ENCODE peak calls at places on chromosome 11, in seven cellular contexts. One of them, this sample, is unnamed. For H3K36me3, the result is how much of the 10 kb centered on the place peaks cover.

GRCh38 chr11:128399722-128400121 is 187.6 kb downstream of the ETS1 start:
- DNase-seq in aorta: no peak
- DNase-seq in IMR-90: no peak
- DNase-seq in effector memory CD4-positive, alpha-beta T cell: no peak
- DNase-seq in cardiac muscle cell: no peak
- DNase-seq in OCI-LY7: no peak
- DNase-seq in PC-9: no peak
- DNase-seq in this sample: no peak

GRCh38 chr11:129530154-129530895 is 154.7 kb downstream of the BARX2 start:
- DNase-seq in aorta: no peak
- DNase-seq in IMR-90: no peak
- DNase-seq in effector memory CD4-positive, alpha-beta T cell: no peak
- DNase-seq in cardiac muscle cell: no peak
- DNase-seq in OCI-LY7: no peak
- DNase-seq in PC-9: no peak
- DNase-seq in this sample: no peak

GRCh38 chr11:4610258-4610935 is 2.4 kb upstream of the TRIM68 start:
- DNase-seq in aorta: no peak
- DNase-seq in IMR-90: peak
- DNase-seq in effector memory CD4-positive, alpha-beta T cell: no peak
- DNase-seq in cardiac muscle cell: peak
- DNase-seq in OCI-LY7: peak
- DNase-seq in PC-9: no peak
- DNase-seq in this sample: no peak

GRCh38 chr11:107442715-107443215 is 14.9 kb downstream of the CWF19L2 start:
- DNase-seq in aorta: no peak
- DNase-seq in IMR-90: no peak
- DNase-seq in effector memory CD4-positive, alpha-beta T cell: no peak
- DNase-seq in cardiac muscle cell: no peak
- DNase-seq in OCI-LY7: no peak
- DNase-seq in PC-9: no peak
- DNase-seq in this sample: no peak

GRCh38 chr11:12643029-12643428 is 31.2 kb upstream of the TEAD1 start:
- DNase-seq in aorta: no peak
- DNase-seq in IMR-90: no peak
- DNase-seq in effector memory CD4-positive, alpha-beta T cell: no peak
- DNase-seq in cardiac muscle cell: no peak
- DNase-seq in OCI-LY7: no peak
- DNase-seq in PC-9: no peak
- DNase-seq in this sample: no peak

GRCh38 chr11:58654908-58655296 is 32.4 kb downstream of the CNTF start:
- DNase-seq in aorta: no peak
- DNase-seq in IMR-90: no peak
- DNase-seq in effector memory CD4-positive, alpha-beta T cell: no peak
- DNase-seq in cardiac muscle cell: no peak
- DNase-seq in OCI-LY7: no peak
- DNase-seq in PC-9: no peak
- DNase-seq in this sample: no peak

GRCh38 chr11:91041626-91042025 is 818.8 kb upstream of the CHORDC1 start:
- DNase-seq in aorta: no peak
- DNase-seq in IMR-90: no peak
- DNase-seq in effector memory CD4-positive, alpha-beta T cell: no peak
- DNase-seq in cardiac muscle cell: no peak
- DNase-seq in OCI-LY7: no peak
- DNase-seq in PC-9: no peak
- DNase-seq in this sample: no peak

GRCh38 chr11:91981995-91982394 is 242.6 kb upstream of the FAT3 start:
- DNase-seq in aorta: peak
- DNase-seq in IMR-90: peak
- DNase-seq in effector memory CD4-positive, alpha-beta T cell: no peak
- DNase-seq in cardiac muscle cell: peak
- DNase-seq in OCI-LY7: no peak
- DNase-seq in PC-9: peak
- DNase-seq in this sample: no peak

GRCh38 chr11:7667460-7667859 is 5.8 kb downstream of the CYB5R2 start:
- DNase-seq in aorta: no peak
- DNase-seq in IMR-90: peak
- DNase-seq in effector memory CD4-positive, alpha-beta T cell: no peak
- DNase-seq in cardiac muscle cell: no peak
- DNase-seq in OCI-LY7: no peak
- DNase-seq in PC-9: no peak
- DNase-seq in this sample: peak

GRCh38 chr11:69573751-69574382 is 67.1 kb upstream of the CCND1 start:
- DNase-seq in aorta: no peak
- DNase-seq in IMR-90: no peak
- DNase-seq in effector memory CD4-positive, alpha-beta T cell: no peak
- DNase-seq in cardiac muscle cell: no peak
- DNase-seq in OCI-LY7: no peak
- DNase-seq in PC-9: no peak
- DNase-seq in this sample: no peak

GRCh38 chr11:29685361-29685760 is 331.5 kb downstream of the KCNA4 start:
- DNase-seq in aorta: no peak
- DNase-seq in IMR-90: no peak
- DNase-seq in effector memory CD4-positive, alpha-beta T cell: no peak
- DNase-seq in cardiac muscle cell: no peak
- DNase-seq in OCI-LY7: no peak
- DNase-seq in PC-9: no peak
- DNase-seq in this sample: no peak

GRCh38 chr11:121466063-121466794 is 13.5 kb upstream of the SORL1-AS1 start:
- DNase-seq in aorta: peak
- DNase-seq in IMR-90: peak
- DNase-seq in effector memory CD4-positive, alpha-beta T cell: no peak
- DNase-seq in cardiac muscle cell: peak
- DNase-seq in OCI-LY7: peak
- DNase-seq in PC-9: peak
- DNase-seq in this sample: peak

GRCh38 chr11:133900176-133901105 is 55.1 kb upstream of the SPATA19 start:
- DNase-seq in aorta: no peak
- DNase-seq in IMR-90: no peak
- DNase-seq in effector memory CD4-positive, alpha-beta T cell: no peak
- DNase-seq in cardiac muscle cell: no peak
- DNase-seq in OCI-LY7: no peak
- DNase-seq in PC-9: no peak
- DNase-seq in this sample: peak

GRCh38 chr11:57214494-57214893 is 22.6 kb downstream of the APLNR start:
- DNase-seq in aorta: no peak
- DNase-seq in IMR-90: peak
- DNase-seq in effector memory CD4-positive, alpha-beta T cell: no peak
- DNase-seq in cardiac muscle cell: peak
- DNase-seq in OCI-LY7: no peak
- DNase-seq in PC-9: no peak
- DNase-seq in this sample: no peak

GRCh38 chr11:69144719-69145365 is 10.9 kb upstream of the SMIM38 start:
- DNase-seq in aorta: no peak
- DNase-seq in IMR-90: peak
- DNase-seq in effector memory CD4-positive, alpha-beta T cell: no peak
- DNase-seq in cardiac muscle cell: peak
- DNase-seq in OCI-LY7: no peak
- DNase-seq in PC-9: no peak
- DNase-seq in this sample: no peak

GRCh38 chr11:66227700-66228099 is 40.7 kb upstream of the RAB1B start:
- DNase-seq in aorta: no peak
- DNase-seq in IMR-90: no peak
- DNase-seq in effector memory CD4-positive, alpha-beta T cell: no peak
- DNase-seq in cardiac muscle cell: no peak
- DNase-seq in OCI-LY7: no peak
- DNase-seq in PC-9: no peak
- DNase-seq in this sample: peak
- H3K36me3 ChIP-seq in aorta: under half
- H3K36me3 ChIP-seq in IMR-90: under half
- H3K36me3 ChIP-seq in effector memory CD4-positive, alpha-beta T cell: half or more
- H3K36me3 ChIP-seq in cardiac muscle cell: under half
- H3K36me3 ChIP-seq in OCI-LY7: under half
- H3K36me3 ChIP-seq in PC-9: under half
- H3K36me3 ChIP-seq in this sample: under half

GRCh38 chr11:111723595-111723994 is 42.6 kb downstream of the PPP2R1B start:
- DNase-seq in aorta: no peak
- DNase-seq in IMR-90: no peak
- DNase-seq in effector memory CD4-positive, alpha-beta T cell: no peak
- DNase-seq in cardiac muscle cell: peak
- DNase-seq in OCI-LY7: no peak
- DNase-seq in PC-9: no peak
- DNase-seq in this sample: no peak
- H3K36me3 ChIP-seq in aorta: under half
- H3K36me3 ChIP-seq in IMR-90: half or more
- H3K36me3 ChIP-seq in effector memory CD4-positive, alpha-beta T cell: under half
- H3K36me3 ChIP-seq in cardiac muscle cell: under half
- H3K36me3 ChIP-seq in OCI-LY7: half or more
- H3K36me3 ChIP-seq in PC-9: under half
- H3K36me3 ChIP-seq in this sample: half or more

GRCh38 chr11:60927600-60927999 is 3.3 kb downstream of the TMEM132A start:
- DNase-seq in aorta: no peak
- DNase-seq in IMR-90: no peak
- DNase-seq in effector memory CD4-positive, alpha-beta T cell: no peak
- DNase-seq in cardiac muscle cell: no peak
- DNase-seq in OCI-LY7: no peak
- DNase-seq in PC-9: no peak
- DNase-seq in this sample: no peak
- H3K36me3 ChIP-seq in aorta: under half
- H3K36me3 ChIP-seq in IMR-90: under half
- H3K36me3 ChIP-seq in effector memory CD4-positive, alpha-beta T cell: under half
- H3K36me3 ChIP-seq in cardiac muscle cell: under half
- H3K36me3 ChIP-seq in OCI-LY7: under half
- H3K36me3 ChIP-seq in PC-9: under half
- H3K36me3 ChIP-seq in this sample: half or more

GRCh38 chr11:65590240-65590738 is 5.3 kb downstream of the KCNK7 start:
- DNase-seq in aorta: no peak
- DNase-seq in IMR-90: peak
- DNase-seq in effector memory CD4-positive, alpha-beta T cell: no peak
- DNase-seq in cardiac muscle cell: peak
- DNase-seq in OCI-LY7: no peak
- DNase-seq in PC-9: no peak
- DNase-seq in this sample: no peak
- H3K36me3 ChIP-seq in aorta: under half
- H3K36me3 ChIP-seq in IMR-90: under half
- H3K36me3 ChIP-seq in effector memory CD4-positive, alpha-beta T cell: under half
- H3K36me3 ChIP-seq in cardiac muscle cell: under half
- H3K36me3 ChIP-seq in OCI-LY7: under half
- H3K36me3 ChIP-seq in PC-9: under half
- H3K36me3 ChIP-seq in this sample: under half

GRCh38 chr11:45871638-45872037 is 13.8 kb upstream of the MAPK8IP1 start:
- DNase-seq in aorta: no peak
- DNase-seq in IMR-90: no peak
- DNase-seq in effector memory CD4-positive, alpha-beta T cell: no peak
- DNase-seq in cardiac muscle cell: no peak
- DNase-seq in OCI-LY7: no peak
- DNase-seq in PC-9: no peak
- DNase-seq in this sample: no peak

GRCh38 chr11:45870706-45871105 is 14.7 kb upstream of the MAPK8IP1 start:
- DNase-seq in aorta: no peak
- DNase-seq in IMR-90: no peak
- DNase-seq in effector memory CD4-positive, alpha-beta T cell: no peak
- DNase-seq in cardiac muscle cell: no peak
- DNase-seq in OCI-LY7: no peak
- DNase-seq in PC-9: no peak
- DNase-seq in this sample: no peak

GRCh38 chr11:45872513-45873356 is 12.7 kb upstream of the MAPK8IP1 start:
- DNase-seq in aorta: no peak
- DNase-seq in IMR-90: peak
- DNase-seq in effector memory CD4-positive, alpha-beta T cell: peak
- DNase-seq in cardiac muscle cell: peak
- DNase-seq in OCI-LY7: peak
- DNase-seq in PC-9: peak
- DNase-seq in this sample: peak

GRCh38 chr11:45864041-45864440 is 16.8 kb downstream of the CRY2 start:
- DNase-seq in aorta: no peak
- DNase-seq in IMR-90: peak
- DNase-seq in effector memory CD4-positive, alpha-beta T cell: no peak
- DNase-seq in cardiac muscle cell: peak
- DNase-seq in OCI-LY7: no peak
- DNase-seq in PC-9: no peak
- DNase-seq in this sample: no peak

GRCh38 chr11:45869551-45869950 is 15.9 kb upstream of the MAPK8IP1 start:
- DNase-seq in aorta: no peak
- DNase-seq in IMR-90: no peak
- DNase-seq in effector memory CD4-positive, alpha-beta T cell: no peak
- DNase-seq in cardiac muscle cell: no peak
- DNase-seq in OCI-LY7: no peak
- DNase-seq in PC-9: no peak
- DNase-seq in this sample: no peak
- H3K36me3 ChIP-seq in aorta: under half
- H3K36me3 ChIP-seq in IMR-90: half or more
- H3K36me3 ChIP-seq in effector memory CD4-positive, alpha-beta T cell: half or more
- H3K36me3 ChIP-seq in cardiac muscle cell: half or more
- H3K36me3 ChIP-seq in OCI-LY7: half or more
- H3K36me3 ChIP-seq in PC-9: under half
- H3K36me3 ChIP-seq in this sample: half or more

DNA sequence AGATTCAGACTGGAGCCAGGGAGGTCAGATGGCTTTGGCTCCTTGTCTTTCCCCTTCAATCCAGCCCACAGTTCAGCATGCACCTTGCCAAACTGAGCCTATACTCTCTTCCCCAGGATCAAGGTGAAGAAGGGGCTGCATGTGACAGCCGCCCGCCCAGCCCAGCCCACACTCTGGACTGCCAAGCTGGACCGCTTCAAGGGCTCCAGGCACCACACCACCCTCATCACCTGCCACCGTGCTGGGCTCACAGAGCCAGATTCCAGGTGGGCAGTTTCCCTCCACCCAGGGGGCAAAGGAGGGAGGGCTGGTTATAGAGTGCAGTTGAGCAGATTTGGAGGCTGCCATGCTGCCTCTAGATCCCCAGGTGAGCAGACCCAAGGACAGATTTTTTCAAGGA is 6.1 kb downstream of the TMEM132A start:
- DNase-seq in aorta: no peak
- DNase-seq in IMR-90: no peak
- DNase-seq in effector memory CD4-positive, alpha-beta T cell: no peak
- DNase-seq in cardiac muscle cell: no peak
- DNase-seq in OCI-LY7: no peak
- DNase-seq in PC-9: no peak
- DNase-seq in this sample: no peak
- H3K36me3 ChIP-seq in aorta: under half
- H3K36me3 ChIP-seq in IMR-90: under half
- H3K36me3 ChIP-seq in effector memory CD4-positive, alpha-beta T cell: under half
- H3K36me3 ChIP-seq in cardiac muscle cell: under half
- H3K36me3 ChIP-seq in OCI-LY7: under half
- H3K36me3 ChIP-seq in PC-9: under half
- H3K36me3 ChIP-seq in this sample: half or more